ENCODE peak calls at places on chromosomes 13 and 19, in eight cellular contexts. L, Z, Y, Q, C, J, A and P are unnamed samples.

GRCh38 chr19:38387550-38388309 is at the start of gene GGN:
- DNase-seq in L (peak), Z (peak), Y (peak), Q (peak), C (peak), J (peak), A (peak), P (peak)

GRCh38 chr19:10000171-10000826 is 10.0 kb downstream of the COL5A3 start:
- DNase-seq in L (peak), Z (peak), Y (peak), Q (peak), C (peak), J (peak), A (peak), P (peak)

GRCh38 chr13:110340812-110341444 is 33.8 kb downstream of the COL4A2 start:
- DNase-seq in L (peak), Z (no peak), Y (peak), Q (peak), C (no peak), J (peak), A (peak), P (no peak)

GRCh38 chr13:46982856-46983582 is 86.2 kb upstream of the HTR2A start:
- DNase-seq in L (no peak), Z (no peak), Y (no peak), Q (no peak), C (no peak), J (no peak), A (no peak), P (no peak)

GRCh38 chr19:18292810-18293641 is 11.6 kb upstream of the JUND start:
- DNase-seq in L (peak), Z (peak), Y (peak), Q (peak), C (peak), J (peak), A (peak), P (peak)

GRCh38 chr13:79549355-79550106 is 68.6 kb downstream of the NDFIP2 start:
- DNase-seq in L (no peak), Z (no peak), Y (peak), Q (no peak), C (no peak), J (peak), A (no peak), P (no peak)

GRCh38 chr13:24038405-24038804 is 122.1 kb upstream of the SPATA13 start:
- DNase-seq in L (no peak), Z (no peak), Y (peak), Q (peak), C (peak), J (peak), A (no peak), P (no peak)

GRCh38 chr13:94173312-94173854 is 306.1 kb downstream of the DCT start:
- DNase-seq in L (no peak), Z (no peak), Y (peak), Q (peak), C (no peak), J (no peak), A (no peak), P (no peak)

GRCh38 chr19:39407644-39408391 is 1.2 kb downstream of the ZFP36 start:
- DNase-seq in L (peak), Z (no peak), Y (no peak), Q (no peak), C (peak), J (peak), A (no peak), P (no peak)

GRCh38 chr19:6890938-6891337 is 3.6 kb downstream of the ADGRE1 start:
- DNase-seq in L (no peak), Z (no peak), Y (no peak), Q (no peak), C (no peak), J (no peak), A (no peak), P (no peak)

GRCh38 chr13:39038569-39038898 is 278 bp downstream of the NHLRC3 start:
- DNase-seq in L (no peak), Z (no peak), Y (no peak), Q (no peak), C (peak), J (no peak), A (no peak), P (no peak)

GRCh38 chr13:39037410-39037879 is 444 bp downstream of the PROSER1 start:
- DNase-seq in L (no peak), Z (peak), Y (no peak), Q (no peak), C (no peak), J (no peak), A (peak), P (no peak)

GRCh38 chr13:39039033-39039432 is 777 bp downstream of the NHLRC3 start:
- DNase-seq in L (no peak), Z (no peak), Y (no peak), Q (no peak), C (no peak), J (no peak), A (no peak), P (no peak)

GRCh38 chr13:39036212-39036611 is 1.7 kb downstream of the PROSER1 start:
- DNase-seq in L (no peak), Z (no peak), Y (peak), Q (no peak), C (peak), J (peak), A (no peak), P (no peak)

DNA sequence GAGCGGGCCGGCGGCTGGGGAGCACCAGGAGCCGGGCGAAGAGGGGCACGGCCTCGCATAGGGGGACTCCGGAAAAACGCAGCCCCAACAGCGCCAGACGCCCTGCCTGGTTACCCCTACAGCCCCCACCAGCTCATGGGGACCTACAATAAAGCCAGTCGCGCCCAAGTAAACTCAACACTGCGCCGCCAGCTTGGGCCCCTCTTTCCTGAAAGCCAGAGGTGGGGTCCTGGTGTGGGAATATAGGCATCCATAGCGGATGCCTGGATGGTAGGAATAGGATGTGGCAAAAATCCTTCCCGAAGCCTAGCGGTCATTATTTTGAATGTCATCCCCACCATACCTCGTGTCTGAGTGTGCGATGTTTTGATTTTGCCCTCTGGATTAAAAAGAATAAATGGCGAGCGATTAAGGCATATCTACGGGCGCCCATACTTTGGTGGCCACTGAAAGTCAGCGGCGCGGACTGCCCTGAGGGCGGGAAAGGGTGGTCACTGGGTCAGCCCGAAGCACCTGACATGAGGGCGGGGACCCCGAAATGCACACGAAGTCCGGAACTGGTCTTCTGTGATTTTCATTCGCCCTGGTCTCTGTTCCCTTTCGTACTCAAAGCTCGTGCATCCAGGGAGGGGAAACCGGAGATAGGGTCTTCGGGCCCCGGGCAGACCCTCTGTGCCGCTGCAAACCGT is at the start of the genes NHLRC3 and PROSER1:
- DNase-seq in L (peak), Z (peak), Y (peak), Q (peak), C (peak), J (peak), A (peak), P (peak)
- TF ChIP-seq CTCF in L (no peak), Z (no peak), Y (no peak), Q (no peak), C (no peak), J (no peak), A (peak), P (no peak)

DNA sequence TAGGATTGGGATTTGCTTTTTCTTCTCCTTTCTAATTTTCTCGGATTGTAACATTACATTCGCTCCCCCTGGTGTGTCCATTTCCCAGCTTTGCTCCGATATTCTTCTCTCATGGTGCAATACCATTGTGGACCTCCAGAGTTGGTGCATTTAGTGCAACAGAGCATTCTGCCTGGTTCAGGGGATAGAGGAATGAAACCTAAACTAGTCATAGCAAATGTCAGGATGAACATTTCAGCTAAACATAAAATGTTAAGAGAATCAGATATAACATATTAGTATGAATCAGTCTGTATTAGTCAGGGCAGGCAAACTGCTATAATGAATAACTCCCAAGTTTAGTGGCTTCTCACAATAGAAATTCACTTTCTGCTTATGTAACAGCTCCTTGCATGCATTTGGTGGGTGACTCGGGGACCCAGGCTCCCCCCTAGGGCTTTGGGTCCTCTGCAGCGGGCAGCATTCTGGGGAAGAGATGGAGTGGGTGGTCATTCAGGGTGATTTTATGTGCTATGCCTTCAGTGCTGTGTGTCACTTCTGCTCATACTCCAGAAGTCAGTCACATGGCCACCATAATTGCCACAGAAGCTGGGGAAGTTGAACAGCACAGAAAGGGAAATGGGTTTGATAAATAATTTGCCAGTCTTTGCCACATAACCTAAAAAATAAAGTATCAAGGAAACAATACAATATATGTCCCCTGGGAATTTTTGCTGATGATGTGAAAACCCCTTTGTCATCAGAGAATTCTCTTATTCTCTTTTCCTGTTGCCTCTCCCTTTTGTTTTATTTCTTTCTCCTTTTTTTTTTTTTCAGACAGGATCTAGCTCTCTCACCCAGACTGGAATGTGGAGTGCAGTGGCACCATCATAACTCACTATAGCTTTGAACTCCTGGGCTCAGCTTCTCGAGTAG is 111.0 kb downstream of the HSPH1 start:
- DNase-seq in L (no peak), Z (no peak), Y (peak), Q (no peak), C (peak), J (peak), A (no peak), P (no peak)
- TF ChIP-seq CTCF in L (no peak), Z (no peak), Y (peak), Q (peak), C (peak), J (peak), A (peak), P (peak)

GRCh38 chr19:13712767-13713201 is 51.5 kb upstream of the MRI1 start:
- DNase-seq in L (no peak), Z (no peak), Y (no peak), Q (no peak), C (no peak), J (no peak), A (no peak), P (no peak)

GRCh38 chr19:13723206-13723605 is 41.1 kb upstream of the MRI1 start:
- DNase-seq in L (no peak), Z (no peak), Y (peak), Q (no peak), C (peak), J (peak), A (no peak), P (no peak)

GRCh38 chr19:13717194-13717643 is 47.1 kb upstream of the MRI1 start:
- DNase-seq in L (no peak), Z (no peak), Y (peak), Q (no peak), C (peak), J (no peak), A (no peak), P (no peak)

DNA sequence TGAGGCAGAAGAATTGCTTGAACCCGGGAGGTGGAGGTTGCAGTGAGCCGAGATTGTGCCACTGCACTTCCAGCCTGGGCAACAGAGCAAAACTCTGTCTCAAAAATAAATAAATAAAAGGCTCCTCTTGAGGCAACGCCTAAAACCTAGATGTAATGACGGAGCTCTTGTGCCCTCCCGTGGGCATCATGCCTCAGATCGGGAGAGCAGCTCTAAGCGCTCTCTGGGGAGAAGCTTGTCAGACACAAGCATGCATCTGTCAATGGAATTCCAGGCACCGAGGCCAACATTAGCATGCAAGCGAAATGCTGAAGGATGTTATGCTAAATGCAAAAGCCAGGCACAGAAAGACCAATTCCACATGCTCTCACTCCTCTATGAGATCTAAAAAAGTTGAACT is 45.6 kb upstream of the MRI1 start:
- DNase-seq in L (peak), Z (peak), Y (peak), Q (peak), C (peak), J (peak), A (no peak), P (no peak)
- TF ChIP-seq CTCF in L (peak), Z (no peak), Y (peak), Q (peak), C (peak), J (no peak), A (no peak), P (peak)

DNA sequence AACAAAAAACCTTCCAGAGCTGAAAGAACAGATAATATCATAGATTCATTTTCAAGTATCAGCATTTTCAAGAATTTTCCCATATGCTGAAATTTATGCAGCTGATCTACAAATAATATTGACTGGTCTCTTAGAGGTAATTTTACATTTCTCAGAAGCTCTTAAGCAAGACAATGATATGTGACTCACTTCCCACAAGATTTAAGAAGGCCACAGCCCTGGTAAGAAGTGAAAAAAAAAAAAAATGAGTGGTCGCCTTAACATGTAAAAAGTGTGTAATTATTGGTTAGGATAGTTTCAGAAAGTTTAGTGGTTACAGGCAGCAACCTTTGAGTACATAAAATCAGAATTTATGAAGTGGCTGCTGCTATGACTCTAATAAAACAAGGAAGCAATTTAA is 54.5 kb downstream of the NUFIP1 start:
- DNase-seq in L (no peak), Z (peak), Y (peak), Q (no peak), C (peak), J (peak), A (no peak), P (no peak)
- TF ChIP-seq CTCF in L (no peak), Z (no peak), Y (no peak), Q (no peak), C (no peak), J (no peak), A (no peak), P (no peak)